ENCODE peak calls at places on chromosomes 1 and 21, in nine cellular contexts. One of them, this sample, is unnamed.

GRCh38 chr21:46152939-46153258 is 2.5 kb downstream of the FTCD start:
- DNase-seq in progenitor cell of endocrine pancreas: no peak
- DNase-seq in aorta: peak
- DNase-seq in AG08396: no peak
- DNase-seq in NCI-H1694 treated with DMSO at 0.1 percent for 48 hours: no peak
- DNase-seq in activated CD4-positive, alpha-beta T cell treated with anti-CD3 and anti-CD28 coated beads, Interleukin-2, amount 50 U/mL, for 48 hours: no peak
- DNase-seq in tibial nerve: no peak
- DNase-seq in right atrium auricular region: no peak
- DNase-seq in activated effector memory CD4-positive, alpha-beta T cell treated with anti-CD3 and anti-CD28 coated beads, Interleukin-2, amount 50 U/mL, for 16 hours: peak
- DNase-seq in this sample: peak

GRCh38 chr21:34509151-34509550 is 2.9 kb downstream of the KCNE1 start:
- DNase-seq in activated CD4-positive, alpha-beta T cell treated with anti-CD3 and anti-CD28 coated beads, Interleukin-2, amount 50 U/mL, for 48 hours: no peak
- DNase-seq in aorta: no peak
- DNase-seq in progenitor cell of endocrine pancreas: no peak
- DNase-seq in tibial nerve: no peak
- DNase-seq in AG08396: no peak
- DNase-seq in NCI-H1694 treated with DMSO at 0.1 percent for 48 hours: no peak
- DNase-seq in activated effector memory CD4-positive, alpha-beta T cell treated with anti-CD3 and anti-CD28 coated beads, Interleukin-2, amount 50 U/mL, for 16 hours: no peak
- DNase-seq in right atrium auricular region: peak
- DNase-seq in this sample: no peak

GRCh38 chr1:6447016-6447817 is 18.8 kb downstream of the TNFRSF25 start:
- DNase-seq in progenitor cell of endocrine pancreas: peak
- DNase-seq in right atrium auricular region: no peak
- DNase-seq in tibial nerve: no peak
- DNase-seq in aorta: no peak
- DNase-seq in activated CD4-positive, alpha-beta T cell treated with anti-CD3 and anti-CD28 coated beads, Interleukin-2, amount 50 U/mL, for 48 hours: no peak
- DNase-seq in activated effector memory CD4-positive, alpha-beta T cell treated with anti-CD3 and anti-CD28 coated beads, Interleukin-2, amount 50 U/mL, for 16 hours: no peak
- DNase-seq in AG08396: no peak
- DNase-seq in NCI-H1694 treated with DMSO at 0.1 percent for 48 hours: no peak
- DNase-seq in this sample: no peak

GRCh38 chr1:183877321-183877720 is 72.4 kb downstream of the RGL1 start:
- DNase-seq in tibial nerve: peak
- DNase-seq in progenitor cell of endocrine pancreas: no peak
- DNase-seq in NCI-H1694 treated with DMSO at 0.1 percent for 48 hours: no peak
- DNase-seq in AG08396: peak
- DNase-seq in activated effector memory CD4-positive, alpha-beta T cell treated with anti-CD3 and anti-CD28 coated beads, Interleukin-2, amount 50 U/mL, for 16 hours: no peak
- DNase-seq in right atrium auricular region: no peak
- DNase-seq in activated CD4-positive, alpha-beta T cell treated with anti-CD3 and anti-CD28 coated beads, Interleukin-2, amount 50 U/mL, for 48 hours: no peak
- DNase-seq in aorta: peak
- DNase-seq in this sample: no peak

GRCh38 chr1:153572569-153573015 is 6.9 kb upstream of the S100A2 start:
- DNase-seq in activated CD4-positive, alpha-beta T cell treated with anti-CD3 and anti-CD28 coated beads, Interleukin-2, amount 50 U/mL, for 48 hours: peak
- DNase-seq in progenitor cell of endocrine pancreas: no peak
- DNase-seq in NCI-H1694 treated with DMSO at 0.1 percent for 48 hours: peak
- DNase-seq in tibial nerve: peak
- DNase-seq in activated effector memory CD4-positive, alpha-beta T cell treated with anti-CD3 and anti-CD28 coated beads, Interleukin-2, amount 50 U/mL, for 16 hours: peak
- DNase-seq in AG08396: peak
- DNase-seq in aorta: peak
- DNase-seq in right atrium auricular region: peak
- DNase-seq in this sample: peak

GRCh38 chr1:36183309-36183856 is 27.4 kb downstream of the MAP7D1 start:
- DNase-seq in aorta: no peak
- DNase-seq in activated effector memory CD4-positive, alpha-beta T cell treated with anti-CD3 and anti-CD28 coated beads, Interleukin-2, amount 50 U/mL, for 16 hours: no peak
- DNase-seq in activated CD4-positive, alpha-beta T cell treated with anti-CD3 and anti-CD28 coated beads, Interleukin-2, amount 50 U/mL, for 48 hours: no peak
- DNase-seq in AG08396: no peak
- DNase-seq in NCI-H1694 treated with DMSO at 0.1 percent for 48 hours: no peak
- DNase-seq in right atrium auricular region: no peak
- DNase-seq in progenitor cell of endocrine pancreas: no peak
- DNase-seq in tibial nerve: no peak
- DNase-seq in this sample: no peak

GRCh38 chr1:57124768-57125446 is 159.1 kb upstream of the C8B start:
- DNase-seq in right atrium auricular region: no peak
- DNase-seq in aorta: no peak
- DNase-seq in tibial nerve: no peak
- DNase-seq in NCI-H1694 treated with DMSO at 0.1 percent for 48 hours: no peak
- DNase-seq in progenitor cell of endocrine pancreas: no peak
- DNase-seq in activated CD4-positive, alpha-beta T cell treated with anti-CD3 and anti-CD28 coated beads, Interleukin-2, amount 50 U/mL, for 48 hours: peak
- DNase-seq in activated effector memory CD4-positive, alpha-beta T cell treated with anti-CD3 and anti-CD28 coated beads, Interleukin-2, amount 50 U/mL, for 16 hours: no peak
- DNase-seq in AG08396: no peak
- DNase-seq in this sample: no peak

GRCh38 chr1:217311766-217312165 is 319.1 kb downstream of the GPATCH2 start:
- DNase-seq in right atrium auricular region: no peak
- DNase-seq in activated CD4-positive, alpha-beta T cell treated with anti-CD3 and anti-CD28 coated beads, Interleukin-2, amount 50 U/mL, for 48 hours: no peak
- DNase-seq in tibial nerve: no peak
- DNase-seq in AG08396: no peak
- DNase-seq in activated effector memory CD4-positive, alpha-beta T cell treated with anti-CD3 and anti-CD28 coated beads, Interleukin-2, amount 50 U/mL, for 16 hours: no peak
- DNase-seq in progenitor cell of endocrine pancreas: no peak
- DNase-seq in aorta: no peak
- DNase-seq in NCI-H1694 treated with DMSO at 0.1 percent for 48 hours: no peak
- DNase-seq in this sample: no peak

GRCh38 chr1:17023103-17023502 is 11.4 kb upstream of the ATP13A2 start:
- DNase-seq in tibial nerve: no peak
- DNase-seq in right atrium auricular region: no peak
- DNase-seq in NCI-H1694 treated with DMSO at 0.1 percent for 48 hours: no peak
- DNase-seq in progenitor cell of endocrine pancreas: no peak
- DNase-seq in aorta: no peak
- DNase-seq in activated effector memory CD4-positive, alpha-beta T cell treated with anti-CD3 and anti-CD28 coated beads, Interleukin-2, amount 50 U/mL, for 16 hours: no peak
- DNase-seq in activated CD4-positive, alpha-beta T cell treated with anti-CD3 and anti-CD28 coated beads, Interleukin-2, amount 50 U/mL, for 48 hours: no peak
- DNase-seq in AG08396: no peak
- DNase-seq in this sample: no peak

GRCh38 chr1:208029381-208030319 is 118.7 kb upstream of the CD34 start:
- DNase-seq in progenitor cell of endocrine pancreas: no peak
- DNase-seq in tibial nerve: no peak
- DNase-seq in NCI-H1694 treated with DMSO at 0.1 percent for 48 hours: peak
- DNase-seq in activated CD4-positive, alpha-beta T cell treated with anti-CD3 and anti-CD28 coated beads, Interleukin-2, amount 50 U/mL, for 48 hours: no peak
- DNase-seq in AG08396: peak
- DNase-seq in activated effector memory CD4-positive, alpha-beta T cell treated with anti-CD3 and anti-CD28 coated beads, Interleukin-2, amount 50 U/mL, for 16 hours: no peak
- DNase-seq in aorta: peak
- DNase-seq in right atrium auricular region: no peak
- DNase-seq in this sample: no peak

GRCh38 chr1:233140974-233141373 is 154.6 kb downstream of the PCNX2 start:
- DNase-seq in right atrium auricular region: no peak
- DNase-seq in AG08396: no peak
- DNase-seq in progenitor cell of endocrine pancreas: no peak
- DNase-seq in tibial nerve: no peak
- DNase-seq in NCI-H1694 treated with DMSO at 0.1 percent for 48 hours: no peak
- DNase-seq in activated CD4-positive, alpha-beta T cell treated with anti-CD3 and anti-CD28 coated beads, Interleukin-2, amount 50 U/mL, for 48 hours: no peak
- DNase-seq in aorta: no peak
- DNase-seq in activated effector memory CD4-positive, alpha-beta T cell treated with anti-CD3 and anti-CD28 coated beads, Interleukin-2, amount 50 U/mL, for 16 hours: no peak
- DNase-seq in this sample: no peak

GRCh38 chr1:169427081-169427611 is at the start of gene CCDC181:
- DNase-seq in AG08396: peak
- DNase-seq in right atrium auricular region: no peak
- DNase-seq in progenitor cell of endocrine pancreas: peak
- DNase-seq in activated CD4-positive, alpha-beta T cell treated with anti-CD3 and anti-CD28 coated beads, Interleukin-2, amount 50 U/mL, for 48 hours: peak
- DNase-seq in NCI-H1694 treated with DMSO at 0.1 percent for 48 hours: peak
- DNase-seq in aorta: peak
- DNase-seq in activated effector memory CD4-positive, alpha-beta T cell treated with anti-CD3 and anti-CD28 coated beads, Interleukin-2, amount 50 U/mL, for 16 hours: peak
- DNase-seq in tibial nerve: peak
- DNase-seq in this sample: no peak

GRCh38 chr1:17880429-17880828 is 125.3 kb downstream of the ACTL8 start:
- DNase-seq in NCI-H1694 treated with DMSO at 0.1 percent for 48 hours: no peak
- DNase-seq in activated CD4-positive, alpha-beta T cell treated with anti-CD3 and anti-CD28 coated beads, Interleukin-2, amount 50 U/mL, for 48 hours: no peak
- DNase-seq in tibial nerve: no peak
- DNase-seq in aorta: no peak
- DNase-seq in right atrium auricular region: no peak
- DNase-seq in AG08396: no peak
- DNase-seq in activated effector memory CD4-positive, alpha-beta T cell treated with anti-CD3 and anti-CD28 coated beads, Interleukin-2, amount 50 U/mL, for 16 hours: peak
- DNase-seq in progenitor cell of endocrine pancreas: no peak
- DNase-seq in this sample: peak

GRCh38 chr1:219621047-219621786 is 8.3 kb upstream of the ZC3H11B start:
- DNase-seq in right atrium auricular region: no peak
- DNase-seq in activated CD4-positive, alpha-beta T cell treated with anti-CD3 and anti-CD28 coated beads, Interleukin-2, amount 50 U/mL, for 48 hours: no peak
- DNase-seq in AG08396: no peak
- DNase-seq in aorta: no peak
- DNase-seq in NCI-H1694 treated with DMSO at 0.1 percent for 48 hours: no peak
- DNase-seq in tibial nerve: no peak
- DNase-seq in progenitor cell of endocrine pancreas: no peak
- DNase-seq in activated effector memory CD4-positive, alpha-beta T cell treated with anti-CD3 and anti-CD28 coated beads, Interleukin-2, amount 50 U/mL, for 16 hours: no peak
- DNase-seq in this sample: no peak

GRCh38 chr21:32364387-32364786 is 28.4 kb downstream of the URB1 start:
- DNase-seq in activated effector memory CD4-positive, alpha-beta T cell treated with anti-CD3 and anti-CD28 coated beads, Interleukin-2, amount 50 U/mL, for 16 hours: no peak
- DNase-seq in AG08396: no peak
- DNase-seq in tibial nerve: peak
- DNase-seq in progenitor cell of endocrine pancreas: no peak
- DNase-seq in NCI-H1694 treated with DMSO at 0.1 percent for 48 hours: no peak
- DNase-seq in aorta: no peak
- DNase-seq in right atrium auricular region: no peak
- DNase-seq in activated CD4-positive, alpha-beta T cell treated with anti-CD3 and anti-CD28 coated beads, Interleukin-2, amount 50 U/mL, for 48 hours: no peak
- DNase-seq in this sample: no peak

GRCh38 chr1:74652711-74653131 is 20.9 kb downstream of the ERICH3 start:
- DNase-seq in aorta: no peak
- DNase-seq in AG08396: peak
- DNase-seq in tibial nerve: no peak
- DNase-seq in right atrium auricular region: no peak
- DNase-seq in activated effector memory CD4-positive, alpha-beta T cell treated with anti-CD3 and anti-CD28 coated beads, Interleukin-2, amount 50 U/mL, for 16 hours: no peak
- DNase-seq in progenitor cell of endocrine pancreas: no peak
- DNase-seq in NCI-H1694 treated with DMSO at 0.1 percent for 48 hours: no peak
- DNase-seq in activated CD4-positive, alpha-beta T cell treated with anti-CD3 and anti-CD28 coated beads, Interleukin-2, amount 50 U/mL, for 48 hours: no peak
- DNase-seq in this sample: no peak

GRCh38 chr1:2208309-2209239 is 14.0 kb upstream of the FAAP20 start:
- DNase-seq in progenitor cell of endocrine pancreas: no peak
- DNase-seq in aorta: peak
- DNase-seq in AG08396: peak
- DNase-seq in activated effector memory CD4-positive, alpha-beta T cell treated with anti-CD3 and anti-CD28 coated beads, Interleukin-2, amount 50 U/mL, for 16 hours: no peak
- DNase-seq in activated CD4-positive, alpha-beta T cell treated with anti-CD3 and anti-CD28 coated beads, Interleukin-2, amount 50 U/mL, for 48 hours: no peak
- DNase-seq in tibial nerve: peak
- DNase-seq in right atrium auricular region: peak
- DNase-seq in NCI-H1694 treated with DMSO at 0.1 percent for 48 hours: no peak
- DNase-seq in this sample: no peak

GRCh38 chr1:154483941-154484803 is 17.8 kb upstream of the TDRD10 start:
- DNase-seq in NCI-H1694 treated with DMSO at 0.1 percent for 48 hours: no peak
- DNase-seq in activated CD4-positive, alpha-beta T cell treated with anti-CD3 and anti-CD28 coated beads, Interleukin-2, amount 50 U/mL, for 48 hours: no peak
- DNase-seq in aorta: no peak
- DNase-seq in right atrium auricular region: no peak
- DNase-seq in progenitor cell of endocrine pancreas: no peak
- DNase-seq in tibial nerve: no peak
- DNase-seq in activated effector memory CD4-positive, alpha-beta T cell treated with anti-CD3 and anti-CD28 coated beads, Interleukin-2, amount 50 U/mL, for 16 hours: no peak
- DNase-seq in AG08396: no peak
- DNase-seq in this sample: no peak

GRCh38 chr1:8970870-8971337 is 25.2 kb downstream of the CA6 start:
- DNase-seq in tibial nerve: no peak
- DNase-seq in NCI-H1694 treated with DMSO at 0.1 percent for 48 hours: no peak
- DNase-seq in progenitor cell of endocrine pancreas: no peak
- DNase-seq in aorta: no peak
- DNase-seq in activated CD4-positive, alpha-beta T cell treated with anti-CD3 and anti-CD28 coated beads, Interleukin-2, amount 50 U/mL, for 48 hours: peak
- DNase-seq in activated effector memory CD4-positive, alpha-beta T cell treated with anti-CD3 and anti-CD28 coated beads, Interleukin-2, amount 50 U/mL, for 16 hours: peak
- DNase-seq in AG08396: no peak
- DNase-seq in right atrium auricular region: no peak
- DNase-seq in this sample: no peak

GRCh38 chr1:33456302-33456886 is 16.1 kb upstream of the ZSCAN20 start:
- DNase-seq in AG08396: no peak
- DNase-seq in tibial nerve: no peak
- DNase-seq in aorta: no peak
- DNase-seq in activated effector memory CD4-positive, alpha-beta T cell treated with anti-CD3 and anti-CD28 coated beads, Interleukin-2, amount 50 U/mL, for 16 hours: no peak
- DNase-seq in right atrium auricular region: no peak
- DNase-seq in progenitor cell of endocrine pancreas: no peak
- DNase-seq in activated CD4-positive, alpha-beta T cell treated with anti-CD3 and anti-CD28 coated beads, Interleukin-2, amount 50 U/mL, for 48 hours: no peak
- DNase-seq in NCI-H1694 treated with DMSO at 0.1 percent for 48 hours: no peak
- DNase-seq in this sample: no peak

GRCh38 chr1:236063919-236064673 is 794 bp downstream of the NID1 start:
- DNase-seq in activated CD4-positive, alpha-beta T cell treated with anti-CD3 and anti-CD28 coated beads, Interleukin-2, amount 50 U/mL, for 48 hours: peak
- DNase-seq in tibial nerve: peak
- DNase-seq in progenitor cell of endocrine pancreas: peak
- DNase-seq in NCI-H1694 treated with DMSO at 0.1 percent for 48 hours: no peak
- DNase-seq in aorta: peak
- DNase-seq in activated effector memory CD4-positive, alpha-beta T cell treated with anti-CD3 and anti-CD28 coated beads, Interleukin-2, amount 50 U/mL, for 16 hours: peak
- DNase-seq in right atrium auricular region: peak
- DNase-seq in AG08396: peak
- DNase-seq in this sample: no peak

GRCh38 chr1:38476111-38476783 is 383.3 kb downstream of the RRAGC start:
- DNase-seq in activated effector memory CD4-positive, alpha-beta T cell treated with anti-CD3 and anti-CD28 coated beads, Interleukin-2, amount 50 U/mL, for 16 hours: no peak
- DNase-seq in aorta: no peak
- DNase-seq in activated CD4-positive, alpha-beta T cell treated with anti-CD3 and anti-CD28 coated beads, Interleukin-2, amount 50 U/mL, for 48 hours: no peak
- DNase-seq in AG08396: no peak
- DNase-seq in progenitor cell of endocrine pancreas: peak
- DNase-seq in tibial nerve: no peak
- DNase-seq in NCI-H1694 treated with DMSO at 0.1 percent for 48 hours: no peak
- DNase-seq in right atrium auricular region: no peak
- DNase-seq in this sample: no peak

GRCh38 chr1:31583995-31584868 is 7.9 kb downstream of the TINAGL1 start:
- DNase-seq in NCI-H1694 treated with DMSO at 0.1 percent for 48 hours: no peak
- DNase-seq in tibial nerve: no peak
- DNase-seq in right atrium auricular region: peak
- DNase-seq in aorta: peak
- DNase-seq in activated effector memory CD4-positive, alpha-beta T cell treated with anti-CD3 and anti-CD28 coated beads, Interleukin-2, amount 50 U/mL, for 16 hours: peak
- DNase-seq in activated CD4-positive, alpha-beta T cell treated with anti-CD3 and anti-CD28 coated beads, Interleukin-2, amount 50 U/mL, for 48 hours: no peak
- DNase-seq in progenitor cell of endocrine pancreas: no peak
- DNase-seq in AG08396: peak
- DNase-seq in this sample: peak

GRCh38 chr1:190858140-190858539 is 380.5 kb upstream of the BRINP3 start:
- DNase-seq in aorta: no peak
- DNase-seq in NCI-H1694 treated with DMSO at 0.1 percent for 48 hours: no peak
- DNase-seq in AG08396: no peak
- DNase-seq in right atrium auricular region: no peak
- DNase-seq in activated CD4-positive, alpha-beta T cell treated with anti-CD3 and anti-CD28 coated beads, Interleukin-2, amount 50 U/mL, for 48 hours: no peak
- DNase-seq in progenitor cell of endocrine pancreas: no peak
- DNase-seq in tibial nerve: no peak
- DNase-seq in activated effector memory CD4-positive, alpha-beta T cell treated with anti-CD3 and anti-CD28 coated beads, Interleukin-2, amount 50 U/mL, for 16 hours: no peak
- DNase-seq in this sample: no peak

GRCh38 chr1:53348491-53349368 is 20.9 kb upstream of the LRP8 start:
- DNase-seq in AG08396: no peak
- DNase-seq in right atrium auricular region: no peak
- DNase-seq in aorta: peak
- DNase-seq in NCI-H1694 treated with DMSO at 0.1 percent for 48 hours: no peak
- DNase-seq in progenitor cell of endocrine pancreas: peak
- DNase-seq in tibial nerve: no peak
- DNase-seq in activated effector memory CD4-positive, alpha-beta T cell treated with anti-CD3 and anti-CD28 coated beads, Interleukin-2, amount 50 U/mL, for 16 hours: peak
- DNase-seq in activated CD4-positive, alpha-beta T cell treated with anti-CD3 and anti-CD28 coated beads, Interleukin-2, amount 50 U/mL, for 48 hours: no peak
- DNase-seq in this sample: peak

GRCh38 chr1:40045766-40046165 is 5.2 kb downstream of the CAP1 start:
- DNase-seq in AG08396: no peak
- DNase-seq in tibial nerve: no peak
- DNase-seq in NCI-H1694 treated with DMSO at 0.1 percent for 48 hours: no peak
- DNase-seq in activated effector memory CD4-positive, alpha-beta T cell treated with anti-CD3 and anti-CD28 coated beads, Interleukin-2, amount 50 U/mL, for 16 hours: no peak
- DNase-seq in aorta: no peak
- DNase-seq in right atrium auricular region: no peak
- DNase-seq in progenitor cell of endocrine pancreas: no peak
- DNase-seq in activated CD4-positive, alpha-beta T cell treated with anti-CD3 and anti-CD28 coated beads, Interleukin-2, amount 50 U/mL, for 48 hours: no peak
- DNase-seq in this sample: no peak

GRCh38 chr1:22117851-22118250 is 25.0 kb downstream of the WNT4 start:
- DNase-seq in AG08396: no peak
- DNase-seq in tibial nerve: no peak
- DNase-seq in activated effector memory CD4-positive, alpha-beta T cell treated with anti-CD3 and anti-CD28 coated beads, Interleukin-2, amount 50 U/mL, for 16 hours: peak
- DNase-seq in activated CD4-positive, alpha-beta T cell treated with anti-CD3 and anti-CD28 coated beads, Interleukin-2, amount 50 U/mL, for 48 hours: no peak
- DNase-seq in aorta: no peak
- DNase-seq in NCI-H1694 treated with DMSO at 0.1 percent for 48 hours: no peak
- DNase-seq in right atrium auricular region: no peak
- DNase-seq in progenitor cell of endocrine pancreas: no peak
- DNase-seq in this sample: peak

GRCh38 chr1:54955359-54955758 is 25.1 kb upstream of the TMEM61 start:
- DNase-seq in progenitor cell of endocrine pancreas: no peak
- DNase-seq in activated CD4-positive, alpha-beta T cell treated with anti-CD3 and anti-CD28 coated beads, Interleukin-2, amount 50 U/mL, for 48 hours: no peak
- DNase-seq in NCI-H1694 treated with DMSO at 0.1 percent for 48 hours: no peak
- DNase-seq in right atrium auricular region: no peak
- DNase-seq in activated effector memory CD4-positive, alpha-beta T cell treated with anti-CD3 and anti-CD28 coated beads, Interleukin-2, amount 50 U/mL, for 16 hours: no peak
- DNase-seq in tibial nerve: no peak
- DNase-seq in aorta: no peak
- DNase-seq in AG08396: no peak
- DNase-seq in this sample: no peak

GRCh38 chr1:225460737-225461532 is 33.1 kb upstream of the LBR start:
- DNase-seq in NCI-H1694 treated with DMSO at 0.1 percent for 48 hours: no peak
- DNase-seq in activated effector memory CD4-positive, alpha-beta T cell treated with anti-CD3 and anti-CD28 coated beads, Interleukin-2, amount 50 U/mL, for 16 hours: peak
- DNase-seq in AG08396: no peak
- DNase-seq in tibial nerve: no peak
- DNase-seq in progenitor cell of endocrine pancreas: no peak
- DNase-seq in activated CD4-positive, alpha-beta T cell treated with anti-CD3 and anti-CD28 coated beads, Interleukin-2, amount 50 U/mL, for 48 hours: peak
- DNase-seq in right atrium auricular region: no peak
- DNase-seq in aorta: peak
- DNase-seq in this sample: peak

GRCh38 chr1:172810480-172810879 is 151.6 kb downstream of the FASLG start:
- DNase-seq in AG08396: no peak
- DNase-seq in progenitor cell of endocrine pancreas: no peak
- DNase-seq in tibial nerve: no peak
- DNase-seq in activated CD4-positive, alpha-beta T cell treated with anti-CD3 and anti-CD28 coated beads, Interleukin-2, amount 50 U/mL, for 48 hours: no peak
- DNase-seq in aorta: no peak
- DNase-seq in activated effector memory CD4-positive, alpha-beta T cell treated with anti-CD3 and anti-CD28 coated beads, Interleukin-2, amount 50 U/mL, for 16 hours: no peak
- DNase-seq in NCI-H1694 treated with DMSO at 0.1 percent for 48 hours: no peak
- DNase-seq in right atrium auricular region: no peak
- DNase-seq in this sample: no peak

GRCh38 chr21:39111928-39112327 is 71.3 kb downstream of the PSMG1 start:
- DNase-seq in NCI-H1694 treated with DMSO at 0.1 percent for 48 hours: no peak
- DNase-seq in progenitor cell of endocrine pancreas: no peak
- DNase-seq in tibial nerve: no peak
- DNase-seq in activated effector memory CD4-positive, alpha-beta T cell treated with anti-CD3 and anti-CD28 coated beads, Interleukin-2, amount 50 U/mL, for 16 hours: no peak
- DNase-seq in aorta: no peak
- DNase-seq in right atrium auricular region: no peak
- DNase-seq in AG08396: no peak
- DNase-seq in activated CD4-positive, alpha-beta T cell treated with anti-CD3 and anti-CD28 coated beads, Interleukin-2, amount 50 U/mL, for 48 hours: no peak
- DNase-seq in this sample: no peak

This sample was measured in mesenteric fat pad.